ENCODE peak calls at places on chromosomes 11 and 22, in six cellular contexts. R is Right ventricle myocardium superior; A is stimulated activated CD4-positive, alpha-beta T cell treated with anti-CD3 and anti-CD28 coated beads, TNF-alpha, amount 100 ng/mL, for 24 hours; M is BJ; E is stimulated activated effector memory CD8-positive, alpha-beta T cell treated with anti-CD3 and anti-CD28 coated beads, Interleukin-12 subunit alpha, Interleukin-12 subunit beta, amount 100 ng/mL, for 72 hours; U is epithelial cell of prostate. J is an unnamed sample.
A peak's percentile ranks its signal among the peaks of the same experiment; 100 is the strongest.

GRCh38 chr11:110091995-110092576 is 1.1 kb upstream of the ZC3H12C start:
- DNase-seq in R (no peak), A (no peak), M (no peak), E (no peak), U (no peak), J (peak; percentile 41)

GRCh38 chr11:108221401-108221800 is 1.0 kb downstream of the NPAT start:
- DNase-seq in R (no peak), A (no peak), M (no peak), E (no peak), U (no peak), J (peak; percentile 40)

GRCh38 chr11:113644605-113645004 is 61.5 kb downstream of the TMPRSS5 start:
- DNase-seq in R (no peak), A (no peak), M (no peak), E (no peak), U (no peak), J (no peak)

GRCh38 chr11:67268036-67268683 is 1.9 kb downstream of the GRK2 start:
- DNase-seq in R (peak; percentile 52), A (no peak), M (no peak), E (peak; percentile 87), U (no peak), J (no peak)

GRCh38 chr11:16028406-16028805 is 327.9 kb downstream of the SOX6 start:
- DNase-seq in R (no peak), A (no peak), M (peak; percentile 19), E (no peak), U (no peak), J (no peak)

GRCh38 chr22:31313366-31314147 is 21.3 kb upstream of the PIK3IP1 start:
- DNase-seq in R (peak; percentile 55), A (no peak), M (no peak), E (peak; percentile 75), U (peak; percentile 76), J (peak; percentile 67)

GRCh38 chr22:37462983-37463382 is 23.2 kb downstream of the MFNG start:
- DNase-seq in R (no peak), A (no peak), M (no peak), E (no peak), U (no peak), J (peak; percentile 36)

GRCh38 chr11:130369713-130370112 is 55.0 kb upstream of the ZBTB44 start:
- DNase-seq in R (no peak), A (no peak), M (no peak), E (no peak), U (no peak), J (no peak)

GRCh38 chr11:1373536-1374214 is 16.1 kb upstream of the BRSK2 start:
- DNase-seq in R (peak; percentile 13), A (no peak), M (no peak), E (no peak), U (no peak), J (no peak)

GRCh38 chr22:43891360-43892182 is at the start of gene PNPLA5:
- DNase-seq in R (no peak), A (no peak), M (no peak), E (no peak), U (no peak), J (peak; percentile 20)

GRCh38 chr11:119474682-119475596 is 52.0 kb upstream of the THY1 start:
- DNase-seq in R (peak; percentile 60), A (peak; percentile 13), M (peak; percentile 56), E (peak; percentile 78), U (no peak), J (peak; percentile 97)

GRCh38 chr11:95149659-95150294 is 60.1 kb downstream of the ENDOD1 start:
- DNase-seq in R (peak; percentile 54), A (no peak), M (no peak), E (no peak), U (peak; percentile 59), J (no peak)

GRCh38 chr22:27602390-27602789 is 199.2 kb downstream of the MN1 start:
- DNase-seq in R (no peak), A (no peak), M (no peak), E (no peak), U (no peak), J (no peak)

GRCh38 chr22:49688516-49689254 is 139.0 kb downstream of the BRD1 start:
- DNase-seq in R (no peak), A (no peak), M (no peak), E (no peak), U (no peak), J (no peak)